ENCODE peak calls at places on chromosomes 13 and 19, in five cellular contexts. One of them, this sample, is unnamed.

GRCh38 chr19:33473644-33474305 is 47.8 kb downstream of the PEPD start:
- DNase-seq in fibroblast of pulmonary artery: peak
- DNase-seq in midbrain: no peak
- DNase-seq in OCI-M1: no peak
- DNase-seq in dermis microvascular lymphatic vessel endothelial cell: peak
- DNase-seq in this sample: peak

GRCh38 chr19:13255041-13255718 is 105.0 kb downstream of the IER2 start:
- DNase-seq in midbrain: no peak
- DNase-seq in fibroblast of pulmonary artery: no peak
- DNase-seq in OCI-M1: no peak
- DNase-seq in dermis microvascular lymphatic vessel endothelial cell: no peak
- DNase-seq in this sample: no peak

GRCh38 chr19:7914598-7915045 is at the start of gene TGFBR3L:
- DNase-seq in fibroblast of pulmonary artery: no peak
- DNase-seq in OCI-M1: no peak
- DNase-seq in dermis microvascular lymphatic vessel endothelial cell: no peak
- DNase-seq in midbrain: no peak
- DNase-seq in this sample: no peak

GRCh38 chr19:45772912-45773311 is 3.9 kb upstream of the SIX5 start:
- DNase-seq in fibroblast of pulmonary artery: no peak
- DNase-seq in midbrain: no peak
- DNase-seq in OCI-M1: no peak
- DNase-seq in dermis microvascular lymphatic vessel endothelial cell: no peak
- DNase-seq in this sample: no peak

GRCh38 chr13:63699948-63700347 is 2284.3 kb upstream of the PCDH20 start:
- DNase-seq in midbrain: no peak
- DNase-seq in OCI-M1: no peak
- DNase-seq in fibroblast of pulmonary artery: no peak
- DNase-seq in dermis microvascular lymphatic vessel endothelial cell: no peak
- DNase-seq in this sample: no peak

GRCh38 chr13:30759748-30760147 is 24.4 kb downstream of the ALOX5AP start:
- DNase-seq in OCI-M1: no peak
- DNase-seq in midbrain: no peak
- DNase-seq in dermis microvascular lymphatic vessel endothelial cell: no peak
- DNase-seq in fibroblast of pulmonary artery: peak
- DNase-seq in this sample: peak

GRCh38 chr19:8240274-8241229 is 31.4 kb downstream of the CERS4 start:
- DNase-seq in midbrain: peak
- DNase-seq in fibroblast of pulmonary artery: peak
- DNase-seq in dermis microvascular lymphatic vessel endothelial cell: peak
- DNase-seq in OCI-M1: peak
- DNase-seq in this sample: peak

GRCh38 chr13:34208326-34208725 is 390.4 kb downstream of the RFC3 start:
- DNase-seq in dermis microvascular lymphatic vessel endothelial cell: no peak
- DNase-seq in fibroblast of pulmonary artery: no peak
- DNase-seq in midbrain: no peak
- DNase-seq in OCI-M1: peak
- DNase-seq in this sample: no peak

GRCh38 chr13:105019073-105019472 is 1516.4 kb downstream of the EFNB2 start:
- DNase-seq in OCI-M1: no peak
- DNase-seq in midbrain: no peak
- DNase-seq in dermis microvascular lymphatic vessel endothelial cell: no peak
- DNase-seq in fibroblast of pulmonary artery: no peak
- DNase-seq in this sample: no peak

GRCh38 chr19:10979950-10980349 is 19.1 kb downstream of the SMARCA4 start:
- DNase-seq in dermis microvascular lymphatic vessel endothelial cell: no peak
- DNase-seq in fibroblast of pulmonary artery: no peak
- DNase-seq in OCI-M1: no peak
- DNase-seq in midbrain: peak
- DNase-seq in this sample: no peak

GRCh38 chr19:56946164-56946563 is 105.6 kb upstream of the PEG3 start:
- DNase-seq in dermis microvascular lymphatic vessel endothelial cell: no peak
- DNase-seq in midbrain: no peak
- DNase-seq in OCI-M1: no peak
- DNase-seq in fibroblast of pulmonary artery: no peak
- DNase-seq in this sample: no peak

GRCh38 chr13:91868351-91868750 is 469.9 kb downstream of the GPC5 start:
- DNase-seq in dermis microvascular lymphatic vessel endothelial cell: no peak
- DNase-seq in OCI-M1: peak
- DNase-seq in midbrain: no peak
- DNase-seq in fibroblast of pulmonary artery: no peak
- DNase-seq in this sample: no peak

GRCh38 chr13:44049546-44049945 is 169.8 kb downstream of the LACC1 start:
- DNase-seq in fibroblast of pulmonary artery: no peak
- DNase-seq in midbrain: no peak
- DNase-seq in dermis microvascular lymphatic vessel endothelial cell: no peak
- DNase-seq in OCI-M1: no peak
- DNase-seq in this sample: no peak

GRCh38 chr19:38277969-38278680 is 13.8 kb downstream of the SPINT2 start:
- DNase-seq in OCI-M1: no peak
- DNase-seq in midbrain: no peak
- DNase-seq in dermis microvascular lymphatic vessel endothelial cell: peak
- DNase-seq in fibroblast of pulmonary artery: peak
- DNase-seq in this sample: no peak

GRCh38 chr19:32362318-32362691 is 16.9 kb downstream of the ZNF507 start:
- DNase-seq in dermis microvascular lymphatic vessel endothelial cell: no peak
- DNase-seq in fibroblast of pulmonary artery: no peak
- DNase-seq in midbrain: no peak
- DNase-seq in OCI-M1: no peak
- DNase-seq in this sample: no peak

GRCh38 chr13:66775196-66775595 is 454.9 kb downstream of the PCDH9 start:
- DNase-seq in OCI-M1: no peak
- DNase-seq in midbrain: no peak
- DNase-seq in dermis microvascular lymphatic vessel endothelial cell: no peak
- DNase-seq in fibroblast of pulmonary artery: no peak
- DNase-seq in this sample: no peak

GRCh38 chr13:113660066-113660465 is 2.1 kb upstream of the ATP4B start:
- DNase-seq in midbrain: no peak
- DNase-seq in OCI-M1: no peak
- DNase-seq in fibroblast of pulmonary artery: no peak
- DNase-seq in dermis microvascular lymphatic vessel endothelial cell: no peak
- DNase-seq in this sample: no peak

GRCh38 chr19:13153627-13154240 is 3.5 kb downstream of the IER2 start:
- DNase-seq in OCI-M1: peak
- DNase-seq in fibroblast of pulmonary artery: peak
- DNase-seq in dermis microvascular lymphatic vessel endothelial cell: peak
- DNase-seq in midbrain: no peak
- DNase-seq in this sample: no peak